ENCODE peak calls at places on chromosomes 6 and 20, in four cellular contexts. T is IMR-90, U is iPS DF 6.9, L is suprapubic skin. R is an unnamed sample.

GRCh38 chr6:2244261-2245102 is 923 bp downstream of the GMDS start:
- DNase-seq in U (no peak), T (no peak), L (no peak), R (no peak)

GRCh38 chr6:25623874-25624273 is 28.1 kb upstream of the SCGN start:
- DNase-seq in L (no peak), T (no peak), U (no peak), R (no peak)

GRCh38 chr6:25084508-25084833 is 148.7 kb upstream of the RIPOR2 start:
- DNase-seq in U (no peak), T (no peak), L (no peak), R (no peak)

GRCh38 chr20:32062776-32063170 is 10.7 kb downstream of the HCK start:
- DNase-seq in U (no peak), T (no peak), L (no peak), R (peak; percentile 79)

GRCh38 chr20:36824142-36824940 is 50.8 kb upstream of the DSN1 start:
- DNase-seq in T (peak; percentile 45), U (no peak), L (no peak), R (no peak)

GRCh38 chr20:45347936-45348809 is at the start of gene SDC4:
- DNase-seq in T (peak; percentile 63), L (peak; percentile 83), U (no peak), R (peak; percentile 85)

GRCh38 chr6:101290346-101290745 is 103.2 kb upstream of the GRIK2 start:
- DNase-seq in U (no peak), L (no peak), T (no peak), R (no peak)

GRCh38 chr6:70763754-70764153 is 96.1 kb downstream of the SMAP1 start:
- DNase-seq in T (peak; percentile 18), U (no peak), L (no peak), R (no peak)

GRCh38 chr20:2741463-2741862 is 48.9 kb downstream of the EBF4 start:
- DNase-seq in L (no peak), T (no peak), U (no peak), R (no peak)

GRCh38 chr20:22585786-22586493 is 1.6 kb upstream of the FOXA2 start:
- DNase-seq in U (no peak), T (no peak), L (no peak), R (no peak)
- H3K27ac ChIP-seq in U (no peak overlapping the region), T (no peak overlapping the region), L (no peak overlapping the region), R (no peak overlapping the region)

GRCh38 chr6:15516378-15516777 is 146.4 kb downstream of the DTNBP1 start:
- DNase-seq in T (no peak), L (peak; percentile 45), U (no peak), R (no peak)

GRCh38 chr6:15516923-15517560 is 145.8 kb downstream of the DTNBP1 start:
- DNase-seq in T (no peak), U (no peak), L (peak; percentile 57), R (no peak)

GRCh38 chr6:15513801-15514711 is 148.8 kb downstream of the DTNBP1 start:
- DNase-seq in U (no peak), L (no peak), T (no peak), R (no peak)

GRCh38 chr6:15515660-15516375 is 147.0 kb downstream of the DTNBP1 start:
- DNase-seq in U (no peak), L (no peak), T (no peak), R (no peak)

DNA sequence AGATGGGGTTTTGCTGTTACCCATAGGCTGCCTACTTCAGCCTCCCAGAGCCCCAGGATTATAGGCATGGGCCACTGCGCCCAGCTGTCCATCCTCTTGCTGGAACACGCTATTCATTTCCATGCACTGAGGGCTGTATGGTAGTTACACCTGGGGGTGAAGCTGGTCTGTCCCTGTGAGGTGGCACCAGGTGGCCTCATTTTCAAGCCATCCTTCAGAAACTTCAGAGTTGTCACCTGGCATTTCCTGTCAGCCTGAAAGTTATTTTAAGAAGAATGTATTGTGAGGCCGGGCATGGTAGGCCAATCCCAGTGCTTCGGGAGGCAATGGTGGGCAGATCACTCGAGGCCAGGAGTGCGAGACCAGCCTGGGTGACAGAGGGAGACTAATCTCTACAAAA is 147.6 kb downstream of the DTNBP1 start:
- DNase-seq in L (no peak), U (no peak), T (no peak), R (no peak)
- H3K27ac ChIP-seq in L (no peak overlapping the region), U (no peak overlapping the region), T (no peak overlapping the region), R (no peak overlapping the region)

GRCh38 chr20:50959543-50960126 is 1.0 kb downstream of the MOCS3 start:
- DNase-seq in T (no peak), U (no peak), L (no peak), R (no peak)
- H3K27ac ChIP-seq in T (no peak overlapping the region), U (no peak overlapping the region), L (peak overlapping the region; percentile 95), R (peak overlapping the region; percentile 86)

DNA sequence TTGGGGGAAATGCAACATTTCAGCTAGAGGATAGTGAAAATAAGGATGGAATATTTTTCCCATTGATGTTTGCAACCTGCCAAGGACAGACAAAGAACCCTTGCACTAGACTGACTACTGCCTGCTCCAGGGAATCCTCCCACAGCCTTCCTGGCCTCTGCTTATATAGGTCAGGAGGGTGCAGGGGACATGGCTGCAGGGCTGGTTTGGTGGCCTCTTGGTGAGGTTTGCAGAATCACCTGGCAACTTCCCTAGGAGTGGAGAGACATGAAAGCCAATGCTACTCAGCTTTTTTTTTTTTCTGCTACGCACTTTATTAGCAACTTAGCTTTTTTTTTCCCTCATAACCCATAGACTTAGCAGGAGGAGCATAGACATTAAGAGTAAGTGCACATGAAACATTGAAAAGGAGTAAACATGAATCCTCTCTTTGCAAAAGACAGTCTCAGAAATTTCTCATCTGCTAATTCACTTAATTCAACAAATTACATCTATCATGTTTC is 39.8 kb upstream of the CDYL start:
- DNase-seq in U (no peak), T (no peak), L (no peak), R (no peak)
- H3K27ac ChIP-seq in U (no peak overlapping the region), T (no peak overlapping the region), L (no peak overlapping the region), R (no peak overlapping the region)

DNA sequence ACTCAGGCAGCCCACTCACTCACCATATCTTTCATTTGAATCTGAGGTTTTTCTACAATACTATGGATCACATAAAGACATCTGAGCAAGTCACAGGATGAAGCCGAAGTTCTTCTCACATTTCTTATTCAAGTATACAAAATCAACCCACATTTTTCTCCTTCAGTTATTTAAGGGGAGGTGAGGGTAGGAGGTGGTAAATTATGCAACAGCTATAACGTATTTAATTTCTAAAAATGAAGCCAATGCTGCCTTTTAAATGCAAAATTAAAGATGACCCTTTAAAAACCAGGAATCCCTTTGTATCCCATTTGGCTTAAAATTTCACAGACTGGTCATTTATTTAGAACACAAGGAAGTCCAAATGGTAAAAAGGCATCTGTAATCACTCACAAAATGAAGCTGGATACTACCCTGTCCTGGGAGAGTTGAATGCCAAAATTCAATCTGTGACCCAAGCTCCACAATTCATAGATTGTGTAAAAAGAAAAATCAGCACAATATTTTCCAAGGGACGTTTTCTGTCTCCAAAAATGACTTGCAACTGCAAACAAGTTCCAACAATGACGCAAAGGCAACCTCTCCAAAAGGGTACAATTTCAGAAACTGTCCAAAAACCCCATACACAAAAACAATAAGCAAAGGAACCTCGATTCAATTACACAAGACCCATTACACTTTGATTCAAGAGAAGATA is 48.8 kb downstream of the EPB41L2 start:
- DNase-seq in L (no peak), U (no peak), T (no peak), R (no peak)
- H3K27ac ChIP-seq in L (no peak overlapping the region), U (no peak overlapping the region), T (no peak overlapping the region), R (peak overlapping the region; percentile 70)

R was measured in ascending aorta.